ENCODE peak calls at places on chromosomes 2 and 18, in seven cellular contexts. O is foreskin fibroblast; G is GM03348; P is hepatocyte; Y is stimulated activated CD8-positive, alpha-beta memory T cell treated with anti-CD3 and anti-CD28 coated beads, Interleukin-15, amount 100 ng/mL, for 24 hours; C is NCI-H69; V is left ventricle myocardium superior. J is an unnamed sample.
A peak's percentile ranks its signal among the peaks of the same experiment; 100 is the strongest.

GRCh38 chr2:235757212-235757611 is 263.4 kb downstream of the AGAP1 start:
- DNase-seq in O (no peak), P (no peak), C (no peak), V (no peak), Y (no peak), G (no peak), J (no peak)

GRCh38 chr2:223613017-223613950 is 11.1 kb upstream of the SCG2 start:
- DNase-seq in O (peak; percentile 98), P (peak; percentile 92), C (peak; percentile 93), V (peak; percentile 77), Y (no peak), G (peak; percentile 94), J (no peak)

GRCh38 chr2:235989591-235989990 is 178.6 kb downstream of the GBX2 start:
- DNase-seq in O (no peak), G (no peak), P (no peak), Y (no peak), V (no peak), C (no peak), J (no peak)

GRCh38 chr2:39203382-39203781 is 40.4 kb downstream of the CDKL4 start:
- DNase-seq in Y (no peak), P (no peak), G (no peak), O (no peak), V (no peak), C (no peak), J (no peak)

GRCh38 chr2:33166287-33166881 is 219.6 kb downstream of the LTBP1 start:
- DNase-seq in G (peak; percentile 46), P (no peak), C (no peak), O (peak; percentile 61), Y (no peak), V (no peak), J (no peak)

GRCh38 chr18:48019557-48019956 is 89.1 kb upstream of the SMAD2 start:
- DNase-seq in P (no peak), O (no peak), Y (no peak), C (peak; percentile 91), G (no peak), V (no peak), J (no peak)

GRCh38 chr2:10566021-10566420 is 117.9 kb upstream of the ODC1 start:
- DNase-seq in G (no peak), C (no peak), V (no peak), O (peak; percentile 33), Y (no peak), P (no peak), J (no peak)

GRCh38 chr2:61763605-61764034 is 90.2 kb downstream of the FAM161A start:
- DNase-seq in O (peak; percentile 80), P (peak; percentile 89), Y (peak; percentile 12), C (peak; percentile 84), V (peak; percentile 86), G (peak; percentile 83), J (peak; percentile 64)

GRCh38 chr2:28824207-28824606 is 13.6 kb downstream of the SPDYA start:
- DNase-seq in Y (no peak), V (no peak), G (no peak), P (no peak), C (no peak), O (no peak), J (no peak)

GRCh38 chr2:214156971-214157370 is 253.9 kb upstream of the VWC2L start:
- DNase-seq in C (no peak), P (no peak), G (no peak), O (no peak), Y (no peak), V (no peak), J (no peak)

GRCh38 chr2:238024986-238025385 is 35.8 kb upstream of the SCLY start:
- DNase-seq in Y (no peak), C (no peak), P (no peak), O (peak; percentile 29), V (no peak), G (no peak), J (no peak)

GRCh38 chr2:131154071-131154531 is 49.0 kb downstream of the PLEKHB2 start:
- DNase-seq in P (peak; percentile 91), Y (peak; percentile 37), O (peak; percentile 47), C (peak; percentile 64), G (peak; percentile 91), V (peak; percentile 65), J (peak; percentile 67)

GRCh38 chr2:12087671-12088380 is 341.4 kb downstream of the LPIN1 start:
- DNase-seq in P (no peak), C (no peak), G (no peak), V (no peak), O (peak; percentile 49), Y (no peak), J (no peak)

GRCh38 chr2:178193823-178194599 is at the start of gene OSBPL6:
- DNase-seq in C (peak; percentile 88), P (peak; percentile 90), Y (peak; percentile 26), G (peak; percentile 97), V (peak; percentile 93), O (peak; percentile 86), J (peak; percentile 76)

GRCh38 chr2:27798948-27799645 is 27.6 kb downstream of the MRPL33 start:
- DNase-seq in P (peak; percentile 92), C (no peak), Y (no peak), G (peak; percentile 93), V (peak; percentile 42), O (peak; percentile 100), J (no peak)

J was measured in NCI-H2171.